ENCODE peak calls at places on chromosomes 16 and 17, in six cellular contexts. D is SW480; L is HTR-8/SVneo; N is kidney epithelial cell; V is glomerular endothelial cell; Q is activated CD4-positive, alpha-beta T cell treated with anti-CD3 and anti-CD28 coated beads, Interleukin-2, amount 10 ng/mL, durations not matched to agents 7 days and 5 days. B is an unnamed sample.
A peak's percentile ranks its signal among the peaks of the same experiment; 100 is the strongest.

GRCh38 chr16:57474671-57475661 is 11.3 kb downstream of the DOK4 start:
- DNase-seq in V (no peak), D (no peak), L (no peak), N (no peak), Q (no peak), B (no peak)

GRCh38 chr17:61474235-61474927 is 22.2 kb downstream of the TBX4 start:
- DNase-seq in L (no peak), Q (no peak), N (no peak), V (no peak), D (no peak), B (no peak)

GRCh38 chr16:48054881-48055601 is 100.8 kb downstream of the ABCC12 start:
- DNase-seq in V (peak; percentile 22), D (peak; percentile 45), Q (peak; percentile 45), L (peak; percentile 51), N (peak; percentile 10), B (no peak)

GRCh38 chr17:32327911-32328310 is 14.1 kb downstream of the C17orf75 start:
- DNase-seq in L (no peak), N (no peak), D (no peak), V (no peak), Q (no peak), B (no peak)

GRCh38 chr17:43316522-43317142 is 82.2 kb upstream of the ARL4D start:
- DNase-seq in D (no peak), L (no peak), Q (peak; percentile 31), N (no peak), V (no peak), B (no peak)

GRCh38 chr16:2426941-2427361 is 2.3 kb upstream of the CCNF start:
- DNase-seq in V (no peak), D (no peak), L (no peak), Q (no peak), N (no peak), B (no peak)

GRCh38 chr16:50974438-50975036 is 176.5 kb downstream of the SALL1 start:
- DNase-seq in D (no peak), L (no peak), Q (no peak), V (no peak), N (no peak), B (no peak)

GRCh38 chr17:18184143-18185007 is 747 bp downstream of the ALKBH5 start:
- DNase-seq in N (no peak), D (peak; percentile 39), Q (peak; percentile 72), L (peak; percentile 36), V (no peak), B (peak; percentile 61)

GRCh38 chr16:14436410-14436955 is 193.6 kb downstream of the PARN start:
- DNase-seq in N (no peak), V (no peak), Q (peak; percentile 23), L (no peak), D (no peak), B (no peak)

GRCh38 chr17:82106697-82107305 is 8.8 kb upstream of the FASN start:
- DNase-seq in V (no peak), L (no peak), N (no peak), Q (no peak), D (no peak), B (no peak)

GRCh38 chr16:3961449-3961849 is 80.9 kb upstream of the CREBBP start:
- DNase-seq in Q (no peak), L (no peak), D (peak; percentile 72), N (no peak), V (no peak), B (no peak)

GRCh38 chr16:15807603-15808009 is 49.2 kb downstream of the MYH11 start:
- DNase-seq in Q (no peak), N (no peak), D (no peak), L (no peak), V (no peak), B (no peak)

GRCh38 chr17:44176257-44176656 is 5.8 kb downstream of the ASB16 start:
- DNase-seq in N (no peak), Q (no peak), D (no peak), V (no peak), L (no peak), B (no peak)

GRCh38 chr17:5763595-5763994 is 179.3 kb upstream of the NLRP1 start:
- DNase-seq in Q (no peak), N (no peak), D (no peak), V (no peak), L (no peak), B (no peak)

GRCh38 chr17:74133726-74134125 is 69.8 kb upstream of the RPL38 start:
- DNase-seq in Q (no peak), D (no peak), N (no peak), L (no peak), V (no peak), B (no peak)

GRCh38 chr16:2236362-2237075 is at the start of gene DNASE1L2:
- DNase-seq in L (no peak), Q (no peak), V (no peak), N (no peak), D (peak; percentile 42), B (no peak)

GRCh38 chr16:51509336-51509735 is 358.3 kb upstream of the SALL1 start:
- DNase-seq in Q (no peak), N (no peak), L (no peak), V (no peak), D (no peak), B (no peak)

GRCh38 chr17:78993981-78994671 is 14.4 kb upstream of the LGALS3BP start:
- DNase-seq in Q (no peak), N (no peak), V (no peak), D (no peak), L (no peak), B (no peak)

GRCh38 chr16:6634151-6634550 is 698.5 kb upstream of the RBFOX1 start:
- DNase-seq in D (no peak), V (no peak), L (no peak), Q (no peak), N (no peak), B (no peak)

GRCh38 chr17:2634361-2634960 is 41.0 kb downstream of the PAFAH1B1 start:
- DNase-seq in V (no peak), N (peak; percentile 92), D (peak; percentile 55), Q (no peak), L (no peak), B (no peak)

GRCh38 chr16:2155091-2156024 is at the start of gene TRAF7:
- DNase-seq in D (peak; percentile 100), Q (peak; percentile 99), V (peak; percentile 100), N (peak; percentile 100), L (peak; percentile 100), B (peak; percentile 96)

GRCh38 chr17:31594416-31594815 is 202.9 kb downstream of the RAB11FIP4 start:
- DNase-seq in N (no peak), Q (no peak), V (no peak), D (no peak), L (no peak), B (no peak)